ENCODE peak calls at places on chromosomes 6 and 20, in eight cellular contexts. One of them, this sample, is unnamed.

GRCh38 chr20:13822459-13822858 is 37.6 kb downstream of the NDUFAF5 start:
- DNase-seq in cardiac fibroblast: no peak
- DNase-seq in vagina: no peak
- DNase-seq in Karpas-422: no peak
- DNase-seq in CD8-positive, alpha-beta memory T cell: no peak
- DNase-seq in K562: peak
- DNase-seq in AG04450: no peak
- DNase-seq in CD8-positive, alpha-beta T cell: no peak
- DNase-seq in this sample: no peak

GRCh38 chr6:168221497-168222079 is 98.0 kb downstream of the DACT2 start:
- DNase-seq in vagina: no peak
- DNase-seq in CD8-positive, alpha-beta T cell: no peak
- DNase-seq in AG04450: no peak
- DNase-seq in CD8-positive, alpha-beta memory T cell: no peak
- DNase-seq in cardiac fibroblast: no peak
- DNase-seq in K562: no peak
- DNase-seq in Karpas-422: no peak
- DNase-seq in this sample: no peak

GRCh38 chr6:134379086-134379485 is 61.2 kb upstream of the SGK1 start:
- DNase-seq in K562: no peak
- DNase-seq in AG04450: no peak
- DNase-seq in CD8-positive, alpha-beta memory T cell: no peak
- DNase-seq in CD8-positive, alpha-beta T cell: no peak
- DNase-seq in vagina: no peak
- DNase-seq in Karpas-422: peak
- DNase-seq in cardiac fibroblast: no peak
- DNase-seq in this sample: no peak

GRCh38 chr6:48389146-48390043 is 278.4 kb upstream of the PTCHD4 start:
- DNase-seq in K562: no peak
- DNase-seq in AG04450: no peak
- DNase-seq in CD8-positive, alpha-beta T cell: no peak
- DNase-seq in vagina: no peak
- DNase-seq in Karpas-422: no peak
- DNase-seq in cardiac fibroblast: no peak
- DNase-seq in CD8-positive, alpha-beta memory T cell: no peak
- DNase-seq in this sample: no peak

GRCh38 chr6:46144270-46144669 is 14.5 kb downstream of the ENPP4 start:
- DNase-seq in vagina: no peak
- DNase-seq in AG04450: no peak
- DNase-seq in K562: no peak
- DNase-seq in CD8-positive, alpha-beta memory T cell: no peak
- DNase-seq in CD8-positive, alpha-beta T cell: no peak
- DNase-seq in cardiac fibroblast: no peak
- DNase-seq in Karpas-422: no peak
- DNase-seq in this sample: no peak

GRCh38 chr6:102944475-102944874 is 1551.0 kb downstream of the GRIK2 start:
- DNase-seq in K562: no peak
- DNase-seq in vagina: no peak
- DNase-seq in CD8-positive, alpha-beta T cell: no peak
- DNase-seq in cardiac fibroblast: no peak
- DNase-seq in AG04450: no peak
- DNase-seq in CD8-positive, alpha-beta memory T cell: no peak
- DNase-seq in Karpas-422: no peak
- DNase-seq in this sample: no peak

GRCh38 chr20:11652128-11652527 is 265.6 kb upstream of the BTBD3 start:
- DNase-seq in CD8-positive, alpha-beta memory T cell: no peak
- DNase-seq in Karpas-422: no peak
- DNase-seq in cardiac fibroblast: no peak
- DNase-seq in AG04450: no peak
- DNase-seq in vagina: no peak
- DNase-seq in CD8-positive, alpha-beta T cell: no peak
- DNase-seq in K562: no peak
- DNase-seq in this sample: no peak

GRCh38 chr20:47122560-47122959 is 227.9 kb downstream of the EYA2 start:
- DNase-seq in K562: no peak
- DNase-seq in AG04450: no peak
- DNase-seq in cardiac fibroblast: no peak
- DNase-seq in Karpas-422: no peak
- DNase-seq in CD8-positive, alpha-beta T cell: no peak
- DNase-seq in vagina: no peak
- DNase-seq in CD8-positive, alpha-beta memory T cell: no peak
- DNase-seq in this sample: no peak

GRCh38 chr20:58826271-58826670 is 24.4 kb downstream of the GNAS-AS1 start:
- DNase-seq in CD8-positive, alpha-beta T cell: no peak
- DNase-seq in K562: no peak
- DNase-seq in CD8-positive, alpha-beta memory T cell: no peak
- DNase-seq in cardiac fibroblast: no peak
- DNase-seq in Karpas-422: no peak
- DNase-seq in vagina: no peak
- DNase-seq in AG04450: no peak
- DNase-seq in this sample: no peak

GRCh38 chr6:145214570-145214969 is 520.8 kb downstream of the EPM2A start:
- DNase-seq in K562: peak
- DNase-seq in CD8-positive, alpha-beta T cell: no peak
- DNase-seq in Karpas-422: peak
- DNase-seq in vagina: no peak
- DNase-seq in AG04450: no peak
- DNase-seq in cardiac fibroblast: peak
- DNase-seq in CD8-positive, alpha-beta memory T cell: no peak
- DNase-seq in this sample: no peak

GRCh38 chr6:44301782-44302564 is 11.2 kb downstream of the AARS2 start:
- DNase-seq in CD8-positive, alpha-beta T cell: no peak
- DNase-seq in K562: no peak
- DNase-seq in vagina: no peak
- DNase-seq in cardiac fibroblast: no peak
- DNase-seq in CD8-positive, alpha-beta memory T cell: no peak
- DNase-seq in Karpas-422: no peak
- DNase-seq in AG04450: no peak
- DNase-seq in this sample: no peak

GRCh38 chr6:108142240-108142639 is 23.6 kb upstream of the NR2E1 start:
- DNase-seq in K562: no peak
- DNase-seq in vagina: no peak
- DNase-seq in AG04450: no peak
- DNase-seq in cardiac fibroblast: no peak
- DNase-seq in Karpas-422: peak
- DNase-seq in CD8-positive, alpha-beta T cell: no peak
- DNase-seq in CD8-positive, alpha-beta memory T cell: no peak
- DNase-seq in this sample: no peak

GRCh38 chr6:79421707-79422484 is 115.3 kb downstream of the LCA5 start:
- DNase-seq in Karpas-422: no peak
- DNase-seq in CD8-positive, alpha-beta memory T cell: no peak
- DNase-seq in AG04450: peak
- DNase-seq in vagina: no peak
- DNase-seq in cardiac fibroblast: peak
- DNase-seq in CD8-positive, alpha-beta T cell: no peak
- DNase-seq in K562: no peak
- DNase-seq in this sample: no peak

GRCh38 chr20:380763-381580 is 412 bp downstream of the TRIB3 start:
- DNase-seq in AG04450: no peak
- DNase-seq in Karpas-422: peak
- DNase-seq in cardiac fibroblast: peak
- DNase-seq in vagina: no peak
- DNase-seq in K562: peak
- DNase-seq in CD8-positive, alpha-beta T cell: peak
- DNase-seq in CD8-positive, alpha-beta memory T cell: peak
- DNase-seq in this sample: peak
- H3K4me3 ChIP-seq in AG04450: peak
- H3K4me3 ChIP-seq in Karpas-422: peak
- H3K4me3 ChIP-seq in cardiac fibroblast: peak
- H3K4me3 ChIP-seq in vagina: peak
- H3K4me3 ChIP-seq in K562: peak
- H3K4me3 ChIP-seq in CD8-positive, alpha-beta T cell: peak
- H3K4me3 ChIP-seq in CD8-positive, alpha-beta memory T cell: peak
- H3K4me3 ChIP-seq in this sample: peak

GRCh38 chr20:63856111-63856511 is 5.2 kb upstream of the ABHD16B start:
- DNase-seq in Karpas-422: no peak
- DNase-seq in cardiac fibroblast: no peak
- DNase-seq in K562: no peak
- DNase-seq in CD8-positive, alpha-beta memory T cell: no peak
- DNase-seq in vagina: no peak
- DNase-seq in CD8-positive, alpha-beta T cell: no peak
- DNase-seq in AG04450: no peak
- DNase-seq in this sample: no peak

GRCh38 chr20:63857751-63858392 is 3.4 kb upstream of the ABHD16B start:
- DNase-seq in AG04450: no peak
- DNase-seq in Karpas-422: peak
- DNase-seq in CD8-positive, alpha-beta memory T cell: no peak
- DNase-seq in cardiac fibroblast: no peak
- DNase-seq in vagina: no peak
- DNase-seq in K562: no peak
- DNase-seq in CD8-positive, alpha-beta T cell: no peak
- DNase-seq in this sample: no peak

GRCh38 chr20:63855363-63856110 is 5.8 kb upstream of the ABHD16B start:
- DNase-seq in K562: no peak
- DNase-seq in CD8-positive, alpha-beta T cell: no peak
- DNase-seq in cardiac fibroblast: no peak
- DNase-seq in Karpas-422: no peak
- DNase-seq in CD8-positive, alpha-beta memory T cell: no peak
- DNase-seq in AG04450: no peak
- DNase-seq in vagina: no peak
- DNase-seq in this sample: peak

GRCh38 chr20:63854069-63854765 is 7.1 kb upstream of the ABHD16B start:
- DNase-seq in CD8-positive, alpha-beta T cell: no peak
- DNase-seq in K562: no peak
- DNase-seq in Karpas-422: no peak
- DNase-seq in CD8-positive, alpha-beta memory T cell: no peak
- DNase-seq in vagina: no peak
- DNase-seq in cardiac fibroblast: no peak
- DNase-seq in AG04450: no peak
- DNase-seq in this sample: no peak

GRCh38 chr20:63854766-63855362 is 6.4 kb upstream of the ABHD16B start:
- DNase-seq in AG04450: no peak
- DNase-seq in vagina: no peak
- DNase-seq in CD8-positive, alpha-beta memory T cell: no peak
- DNase-seq in CD8-positive, alpha-beta T cell: no peak
- DNase-seq in cardiac fibroblast: no peak
- DNase-seq in K562: no peak
- DNase-seq in Karpas-422: no peak
- DNase-seq in this sample: peak
- H3K4me3 ChIP-seq in AG04450: no peak
- H3K4me3 ChIP-seq in vagina: no peak
- H3K4me3 ChIP-seq in CD8-positive, alpha-beta memory T cell: no peak
- H3K4me3 ChIP-seq in CD8-positive, alpha-beta T cell: no peak
- H3K4me3 ChIP-seq in cardiac fibroblast: no peak
- H3K4me3 ChIP-seq in K562: no peak
- H3K4me3 ChIP-seq in Karpas-422: no peak
- H3K4me3 ChIP-seq in this sample: peak

DNA sequence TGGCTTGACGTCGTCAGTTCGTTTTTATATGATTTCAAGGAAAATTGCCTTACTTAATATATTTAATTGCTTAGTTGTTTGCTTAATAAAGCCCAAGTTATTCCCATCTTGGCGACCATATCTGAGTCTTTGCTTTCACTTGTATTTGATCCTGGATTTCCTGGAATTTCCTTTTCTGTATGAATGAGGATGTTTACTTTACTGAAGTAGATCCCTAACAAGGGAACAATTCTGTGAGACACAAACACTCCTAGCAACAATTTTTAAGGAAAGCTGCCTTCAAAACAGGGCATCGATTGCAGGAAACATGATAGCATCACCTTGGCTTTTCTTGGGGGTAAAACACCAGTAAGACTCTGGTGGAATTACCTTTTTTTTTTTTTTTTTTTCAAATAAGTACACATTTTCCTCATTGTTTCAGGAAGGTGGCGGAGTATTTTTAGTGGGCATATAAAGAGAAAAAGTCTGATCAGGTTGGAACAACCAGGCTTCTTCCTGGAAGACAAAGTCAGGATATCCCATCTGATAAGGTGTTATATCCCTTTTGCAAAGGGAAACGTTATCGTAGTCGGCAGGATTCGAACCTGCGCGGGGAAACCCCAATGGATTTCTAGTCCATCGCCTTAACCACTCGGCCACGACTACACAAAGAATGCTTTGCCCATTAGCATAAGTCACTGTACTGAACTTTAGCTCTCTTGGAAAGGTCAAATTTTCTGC is 68.5 kb upstream of the ZNF184 start:
- DNase-seq in cardiac fibroblast: peak
- DNase-seq in vagina: no peak
- DNase-seq in CD8-positive, alpha-beta T cell: no peak
- DNase-seq in AG04450: no peak
- DNase-seq in K562: peak
- DNase-seq in CD8-positive, alpha-beta memory T cell: no peak
- DNase-seq in Karpas-422: no peak
- DNase-seq in this sample: no peak
- H3K4me3 ChIP-seq in cardiac fibroblast: no peak
- H3K4me3 ChIP-seq in vagina: no peak
- H3K4me3 ChIP-seq in CD8-positive, alpha-beta T cell: no peak
- H3K4me3 ChIP-seq in AG04450: no peak
- H3K4me3 ChIP-seq in K562: peak
- H3K4me3 ChIP-seq in CD8-positive, alpha-beta memory T cell: no peak
- H3K4me3 ChIP-seq in Karpas-422: no peak
- H3K4me3 ChIP-seq in this sample: no peak

GRCh38 chr20:36542516-36543186 is 1.3 kb downstream of the MYL9 start:
- DNase-seq in Karpas-422: no peak
- DNase-seq in AG04450: no peak
- DNase-seq in CD8-positive, alpha-beta T cell: no peak
- DNase-seq in CD8-positive, alpha-beta memory T cell: no peak
- DNase-seq in K562: no peak
- DNase-seq in vagina: no peak
- DNase-seq in cardiac fibroblast: no peak
- DNase-seq in this sample: no peak
- H3K4me3 ChIP-seq in Karpas-422: no peak
- H3K4me3 ChIP-seq in AG04450: peak
- H3K4me3 ChIP-seq in CD8-positive, alpha-beta T cell: no peak
- H3K4me3 ChIP-seq in CD8-positive, alpha-beta memory T cell: no peak
- H3K4me3 ChIP-seq in K562: no peak
- H3K4me3 ChIP-seq in vagina: peak
- H3K4me3 ChIP-seq in cardiac fibroblast: peak
- H3K4me3 ChIP-seq in this sample: no peak

GRCh38 chr6:42962096-42962495 is 1.5 kb downstream of the GNMT start:
- DNase-seq in K562: no peak
- DNase-seq in vagina: no peak
- DNase-seq in Karpas-422: no peak
- DNase-seq in CD8-positive, alpha-beta memory T cell: no peak
- DNase-seq in CD8-positive, alpha-beta T cell: no peak
- DNase-seq in cardiac fibroblast: no peak
- DNase-seq in AG04450: no peak
- DNase-seq in this sample: no peak

GRCh38 chr6:42959917-42960242 is 674 bp upstream of the GNMT start:
- DNase-seq in vagina: no peak
- DNase-seq in cardiac fibroblast: no peak
- DNase-seq in Karpas-422: no peak
- DNase-seq in AG04450: no peak
- DNase-seq in CD8-positive, alpha-beta T cell: no peak
- DNase-seq in K562: no peak
- DNase-seq in CD8-positive, alpha-beta memory T cell: no peak
- DNase-seq in this sample: no peak

GRCh38 chr6:42962502-42963178 is 2.1 kb downstream of the GNMT start:
- DNase-seq in Karpas-422: no peak
- DNase-seq in vagina: no peak
- DNase-seq in K562: no peak
- DNase-seq in CD8-positive, alpha-beta T cell: no peak
- DNase-seq in AG04450: no peak
- DNase-seq in cardiac fibroblast: no peak
- DNase-seq in CD8-positive, alpha-beta memory T cell: no peak
- DNase-seq in this sample: no peak

GRCh38 chr6:42960243-42961019 is at the start of gene GNMT:
- DNase-seq in K562: no peak
- DNase-seq in CD8-positive, alpha-beta T cell: peak
- DNase-seq in cardiac fibroblast: no peak
- DNase-seq in CD8-positive, alpha-beta memory T cell: peak
- DNase-seq in AG04450: no peak
- DNase-seq in vagina: no peak
- DNase-seq in Karpas-422: no peak
- DNase-seq in this sample: peak

GRCh38 chr6:42961020-42961470 is 491 bp downstream of the GNMT start:
- DNase-seq in K562: no peak
- DNase-seq in CD8-positive, alpha-beta memory T cell: no peak
- DNase-seq in vagina: no peak
- DNase-seq in CD8-positive, alpha-beta T cell: no peak
- DNase-seq in AG04450: no peak
- DNase-seq in Karpas-422: no peak
- DNase-seq in cardiac fibroblast: no peak
- DNase-seq in this sample: no peak
- H3K4me3 ChIP-seq in K562: no peak
- H3K4me3 ChIP-seq in CD8-positive, alpha-beta memory T cell: peak
- H3K4me3 ChIP-seq in vagina: peak
- H3K4me3 ChIP-seq in CD8-positive, alpha-beta T cell: peak
- H3K4me3 ChIP-seq in AG04450: peak
- H3K4me3 ChIP-seq in Karpas-422: no peak
- H3K4me3 ChIP-seq in cardiac fibroblast: peak
- H3K4me3 ChIP-seq in this sample: peak

This sample was measured in WERI-Rb-1.